ENCODE peak calls at places on chromosomes 6 and 20, in ten cellular contexts. N is left ventricle myocardium superior; F is activated CD4-positive, alpha-beta memory T cell treated with anti-CD3 and anti-CD28 coated beads, Interleukin-2, amount 10 ng/mL, durations not matched to agents 7 days and 5 days; Q is lung; W is AG08396; S is COR-L47; U is foreskin fibroblast; B is lower lobe of right lung; P is MV-4-11; Y is caudate nucleus. C is an unnamed sample.

GRCh38 chr6:16292942-16293341 is 54.6 kb downstream of the GMPR start:
- DNase-seq in N (no peak), F (no peak), Q (no peak), W (no peak), S (no peak), U (no peak), B (no peak), P (no peak), Y (no peak), C (no peak)

GRCh38 chr6:112431803-112432202 is 84.7 kb downstream of the RFPL4B start:
- DNase-seq in N (no peak), F (no peak), Q (no peak), W (no peak), S (no peak), U (no peak), B (no peak), P (no peak), Y (no peak), C (no peak)

GRCh38 chr6:78925317-78925716 is 58.0 kb downstream of the IRAK1BP1 start:
- DNase-seq in N (no peak), F (no peak), Q (no peak), W (no peak), S (no peak), U (no peak), B (no peak), P (no peak), Y (no peak), C (no peak)

GRCh38 chr6:93036835-93037234 is 382.5 kb downstream of the EPHA7 start:
- DNase-seq in N (no peak), F (no peak), Q (no peak), W (no peak), S (peak; percentile 10), U (peak; percentile 1), B (no peak), P (peak; percentile 3), Y (no peak), C (peak; percentile 4)

GRCh38 chr6:29746050-29746449 is 22.8 kb downstream of the HLA-F start:
- DNase-seq in N (no peak), F (no peak), Q (no peak), W (no peak), S (no peak), U (no peak), B (no peak), P (no peak), Y (no peak), C (no peak)

GRCh38 chr6:113464959-113465358 is 392.2 kb upstream of the MARCKS start:
- DNase-seq in N (no peak), F (no peak), Q (no peak), W (peak; percentile 28), S (no peak), U (peak; percentile 94), B (no peak), P (peak; percentile 70), Y (no peak), C (peak; percentile 65)

GRCh38 chr6:33250731-33251130 is 20.9 kb downstream of the VPS52 start:
- DNase-seq in N (no peak), F (no peak), Q (no peak), W (no peak), S (no peak), U (no peak), B (no peak), P (no peak), Y (no peak), C (no peak)

GRCh38 chr6:119262612-119263011 is 86.9 kb downstream of the MAN1A1 start:
- DNase-seq in N (no peak), F (no peak), Q (no peak), W (no peak), S (no peak), U (no peak), B (no peak), P (no peak), Y (no peak), C (no peak)

GRCh38 chr20:52923123-52923543 is 49.0 kb upstream of the TSHZ2 start:
- DNase-seq in N (no peak), F (no peak), Q (no peak), W (no peak), S (no peak), U (peak; percentile 60), B (no peak), P (peak; percentile 31), Y (no peak), C (peak; percentile 100)

GRCh38 chr6:126052485-126052884 is 66.1 kb downstream of the TRMT11 start:
- DNase-seq in N (no peak), F (no peak), Q (no peak), W (no peak), S (no peak), U (no peak), B (no peak), P (no peak), Y (no peak), C (no peak)

GRCh38 chr6:113655761-113656160 is 201.4 kb upstream of the MARCKS start:
- DNase-seq in N (no peak), F (no peak), Q (no peak), W (no peak), S (no peak), U (no peak), B (no peak), P (no peak), Y (no peak), C (no peak)

GRCh38 chr6:87763901-87764300 is 61.9 kb upstream of the AKIRIN2 start:
- DNase-seq in N (no peak), F (no peak), Q (no peak), W (no peak), S (no peak), U (no peak), B (no peak), P (peak; percentile 8), Y (no peak), C (no peak)

GRCh38 chr6:121354764-121355163 is 20.5 kb upstream of the TBC1D32 start:
- DNase-seq in N (no peak), F (no peak), Q (no peak), W (no peak), S (no peak), U (peak; percentile 42), B (no peak), P (no peak), Y (no peak), C (no peak)

GRCh38 chr6:155974967-155975366 is 519.3 kb upstream of the NOX3 start:
- DNase-seq in N (no peak), F (no peak), Q (no peak), W (no peak), S (no peak), U (no peak), B (no peak), P (no peak), Y (no peak), C (no peak)

GRCh38 chr6:2875840-2876207 is 27.3 kb downstream of the SERPINB9 start:
- DNase-seq in N (peak; percentile 55), F (peak; percentile 58), Q (peak; percentile 41), W (peak; percentile 55), S (no peak), U (peak; percentile 27), B (peak; percentile 67), P (no peak), Y (no peak), C (no peak)

C was measured in astrocyte.